ENCODE peak calls at places on chromosomes 16 and 17, in six cellular contexts. D is ascending aorta, E is A549, S is spleen, Y is body of pancreas, V is H9. I is an unnamed sample. For H3K4me1, the result is how much of the 10 kb centered on the place peaks cover.

GRCh38 chr17:74790206-74791066 is 14.3 kb upstream of the NAT9 start:
- DNase-seq in E (no peak), Y (no peak), D (no peak), V (peak), S (no peak), I (no peak)

GRCh38 chr16:11629071-11630030 is 38.9 kb upstream of the SNN start:
- DNase-seq in V (no peak), D (no peak), S (peak), Y (peak), E (no peak), I (peak)

GRCh38 chr17:30950669-30951399 is 20.0 kb upstream of the RNF135 start:
- DNase-seq in E (peak), S (peak), V (no peak), Y (peak), D (peak), I (peak)

GRCh38 chr17:8003594-8004181 is 1.3 kb downstream of the GUCY2D start:
- DNase-seq in D (no peak), V (peak), E (no peak), Y (no peak), S (peak), I (no peak)

GRCh38 chr17:54899721-54900456 is 763 bp upstream of the TOM1L1 start:
- DNase-seq in E (no peak), V (peak), Y (no peak), D (no peak), S (no peak), I (no peak)

GRCh38 chr17:17484451-17484899 is 7.7 kb downstream of the MED9 start:
- DNase-seq in E (no peak), V (no peak), S (peak), D (no peak), Y (no peak), I (no peak)

GRCh38 chr17:58330997-58331814 is 2.6 kb upstream of the TSPOAP1 start:
- DNase-seq in Y (no peak), S (peak), D (no peak), E (no peak), V (peak), I (peak)

GRCh38 chr16:79598341-79599181 is 2.0 kb downstream of the MAF start:
- DNase-seq in D (peak), S (peak), E (peak), Y (peak), V (peak), I (peak)

GRCh38 chr16:23557779-23558330 is 328 bp downstream of the UBFD1 start:
- DNase-seq in E (no peak), D (no peak), Y (no peak), V (peak), S (no peak), I (no peak)

GRCh38 chr16:72530434-72530833 is 358.5 kb upstream of the PMFBP1 start:
- DNase-seq in Y (no peak), V (no peak), E (peak), S (no peak), D (no peak), I (no peak)

GRCh38 chr17:27762527-27763305 is 37.6 kb downstream of the NOS2 start:
- DNase-seq in D (no peak), E (peak), V (peak), Y (no peak), S (no peak), I (no peak)

GRCh38 chr16:1532081-1532760 is 1.2 kb upstream of the TMEM204 start:
- DNase-seq in V (no peak), E (no peak), D (peak), S (no peak), Y (peak), I (peak)

GRCh38 chr17:27805520-27806146 is 5.3 kb upstream of the NOS2 start:
- DNase-seq in E (peak), D (peak), V (peak), S (peak), Y (peak), I (peak)

GRCh38 chr17:32593003-32593402 is 106.2 kb downstream of the CDK5R1 start:
- DNase-seq in D (no peak), E (no peak), Y (no peak), V (no peak), S (no peak), I (no peak)

GRCh38 chr17:79940381-79941087 is 95.1 kb downstream of the TBC1D16 start:
- DNase-seq in V (no peak), E (no peak), Y (peak), D (no peak), S (peak), I (no peak)

GRCh38 chr16:7268182-7268581 is 64.5 kb upstream of the RBFOX1 start:
- DNase-seq in S (no peak), Y (no peak), E (peak), D (no peak), V (peak), I (no peak)

GRCh38 chr17:49969794-49970389 is 902 bp downstream of the DLX4 start:
- DNase-seq in S (no peak), Y (no peak), E (no peak), V (no peak), D (no peak), I (no peak)

GRCh38 chr17:2911035-2911754 is 115.0 kb downstream of the RAP1GAP2 start:
- DNase-seq in S (no peak), V (no peak), Y (no peak), E (no peak), D (no peak), I (peak)

GRCh38 chr17:81426676-81427445 is 31.6 kb downstream of the BAHCC1 start:
- DNase-seq in S (no peak), V (no peak), D (no peak), Y (no peak), E (no peak), I (peak)

GRCh38 chr17:13542612-13543011 is 59.1 kb downstream of the HS3ST3A1 start:
- DNase-seq in E (no peak), D (no peak), Y (no peak), S (no peak), V (no peak), I (no peak)

GRCh38 chr16:86213427-86214205 is 296.7 kb upstream of the FOXF1 start:
- DNase-seq in V (no peak), E (no peak), Y (no peak), D (peak), S (peak), I (no peak)

GRCh38 chr17:82241183-82241925 is 12.5 kb downstream of the SLC16A3 start:
- DNase-seq in Y (peak), V (no peak), E (peak), S (peak), D (peak), I (peak)

GRCh38 chr17:66310528-66311148 is 8.2 kb downstream of the PRKCA start:
- DNase-seq in Y (no peak), D (no peak), E (peak), V (peak), S (no peak), I (no peak)

GRCh38 chr17:51652529-51652928 is 392.2 kb downstream of the UTP18 start:
- DNase-seq in Y (no peak), D (no peak), S (no peak), E (no peak), V (no peak), I (no peak)

GRCh38 chr17:27233783-27234182 is 60.1 kb upstream of the WSB1 start:
- DNase-seq in S (no peak), E (no peak), D (no peak), Y (no peak), V (no peak), I (no peak)

GRCh38 chr17:43818966-43819365 is 14.0 kb downstream of the MPP3 start:
- DNase-seq in D (no peak), V (no peak), Y (no peak), E (no peak), S (no peak), I (no peak)

GRCh38 chr17:43814026-43814425 is 18.9 kb downstream of the MPP3 start:
- DNase-seq in S (no peak), V (peak), E (peak), D (no peak), Y (no peak), I (no peak)

GRCh38 chr17:43814714-43815113 is 18.2 kb downstream of the MPP3 start:
- DNase-seq in E (peak), V (no peak), S (no peak), D (no peak), Y (no peak), I (no peak)

GRCh38 chr17:43817826-43818225 is 15.1 kb downstream of the MPP3 start:
- DNase-seq in D (no peak), V (no peak), E (no peak), S (no peak), Y (no peak), I (no peak)

GRCh38 chr17:43816336-43817320 is 16.3 kb downstream of the MPP3 start:
- DNase-seq in Y (no peak), S (no peak), V (no peak), D (no peak), E (no peak), I (no peak)
- H3K4me1 ChIP-seq in Y (under half), S (under half), V (under half), D (under half), E (under half), I (under half)

DNA sequence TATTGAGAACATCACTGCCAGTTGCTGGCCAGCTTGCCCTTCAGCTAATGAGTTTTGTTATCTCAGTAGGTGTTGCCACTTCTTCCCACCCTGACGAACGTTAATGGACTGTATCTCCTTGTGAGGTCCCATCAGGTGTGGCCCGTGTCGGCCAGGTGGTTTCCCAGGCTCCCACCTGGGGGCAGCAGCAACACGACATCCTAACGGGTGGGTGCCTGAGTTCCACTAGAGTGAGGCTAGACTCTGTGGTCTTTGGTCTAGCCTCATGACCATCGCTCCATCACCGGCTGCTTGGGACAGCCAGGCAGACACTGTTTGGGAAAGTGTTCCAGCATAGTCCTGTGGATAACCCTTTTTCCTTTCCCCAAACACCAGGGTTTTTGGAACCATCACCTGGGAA is 45.6 kb upstream of the LCMT1 start:
- DNase-seq in V (peak), S (peak), D (no peak), Y (no peak), E (no peak), I (no peak)
- H3K27ac ChIP-seq in V (no peak), S (peak), D (peak), Y (peak), E (no peak), I (peak)

GRCh38 chr16:54923055-54923473 is 7.6 kb upstream of the IRX5 start:
- DNase-seq in E (no peak), Y (no peak), D (no peak), S (peak), V (no peak), I (no peak)

GRCh38 chr16:54926166-54926838 is 4.4 kb upstream of the IRX5 start:
- DNase-seq in D (no peak), V (no peak), Y (no peak), S (no peak), E (no peak), I (no peak)

GRCh38 chr16:54927125-54928015 is 3.3 kb upstream of the IRX5 start:
- DNase-seq in V (no peak), D (no peak), S (no peak), E (no peak), Y (no peak), I (no peak)

GRCh38 chr16:54921229-54921824 is 9.3 kb upstream of the IRX5 start:
- DNase-seq in D (no peak), Y (no peak), E (no peak), V (no peak), S (no peak), I (no peak)

DNA sequence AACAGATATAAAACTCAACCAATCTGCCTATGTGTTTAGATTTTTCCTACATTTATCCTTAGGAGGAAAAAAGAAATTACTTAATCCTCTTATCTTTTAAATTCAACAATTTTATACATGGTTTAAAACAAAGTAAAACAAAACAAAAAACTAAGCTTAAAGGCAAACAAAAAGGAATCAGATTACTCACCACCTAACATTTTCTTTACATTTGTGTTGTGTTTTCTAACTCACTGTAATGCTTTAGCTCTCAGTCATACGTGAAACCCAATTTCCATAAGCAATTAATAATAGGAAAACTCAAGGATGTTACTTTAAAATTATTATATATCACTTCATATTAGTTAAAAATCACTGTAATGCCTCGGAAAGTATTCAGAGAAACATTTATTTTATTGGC is 6.7 kb upstream of the IRX5 start:
- DNase-seq in S (no peak), Y (no peak), E (no peak), V (no peak), D (no peak), I (no peak)
- H3K4me1 ChIP-seq in S (under half), Y (under half), E (under half), V (under half), D (under half), I (under half)

GRCh38 chr16:83206426-83206825 is 579.7 kb downstream of the CDH13 start:
- DNase-seq in D (no peak), Y (no peak), E (no peak), S (no peak), V (no peak), I (no peak)
- H3K27ac ChIP-seq in D (no peak), Y (no peak), E (no peak), S (no peak), V (no peak), I (no peak)

DNA sequence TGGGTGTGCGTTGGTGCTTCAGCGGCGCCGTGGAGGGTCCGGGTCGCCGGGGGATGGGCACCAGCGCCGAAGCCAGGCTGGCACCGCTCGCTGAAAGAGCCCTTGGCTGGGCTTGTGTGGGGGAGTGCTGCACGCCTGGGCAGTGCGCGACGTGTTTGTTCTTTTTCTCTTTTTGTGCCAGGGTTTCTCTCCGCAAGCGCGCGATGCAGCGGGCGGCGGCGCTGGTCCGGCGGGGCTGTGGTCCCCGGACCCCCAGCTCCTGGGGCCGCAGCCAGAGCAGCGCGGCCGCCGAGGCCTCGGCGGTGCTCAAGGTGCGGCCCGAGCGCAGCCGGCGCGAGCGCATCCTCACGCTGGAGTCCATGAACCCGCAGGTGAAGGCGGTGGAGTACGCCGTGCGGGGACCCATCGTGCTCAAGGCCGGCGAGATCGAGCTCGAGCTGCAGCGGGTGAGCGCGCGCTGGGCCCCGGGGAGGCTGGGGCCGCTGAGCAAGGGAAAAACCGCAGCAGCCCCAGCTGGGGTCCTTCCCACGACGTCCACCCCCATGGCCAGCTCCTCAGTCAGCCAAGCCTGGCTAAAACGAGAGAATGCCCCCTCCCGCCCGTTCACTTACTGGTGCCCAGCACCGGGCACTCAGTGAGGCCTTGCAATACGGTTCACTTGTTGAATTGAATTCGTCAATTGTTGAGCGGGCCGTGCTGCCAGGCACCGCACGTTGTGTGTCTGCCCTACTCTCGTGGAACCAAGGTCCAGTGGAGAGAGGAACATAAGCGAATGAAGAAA is 541 bp downstream of the GPT2 start:
- DNase-seq in Y (peak), S (peak), V (no peak), D (no peak), E (no peak), I (no peak)
- H3K4me1 ChIP-seq in Y (half or more), S (under half), V (under half), D (under half), E (under half), I (under half)

GRCh38 chr16:31403590-31404352 is 10.6 kb downstream of the ITGAD start:
- DNase-seq in Y (no peak), D (no peak), E (no peak), V (no peak), S (peak), I (no peak)
- H3K27ac ChIP-seq in Y (no peak), D (no peak), E (peak), V (no peak), S (no peak), I (no peak)

I was measured in left ventricle myocardium inferior.